ENCODE peak calls at places on chromosomes 12 and 14, in seven cellular contexts. C is psoas muscle; I is NB4; F is astrocyte; D is sigmoid colon; V is fibroblast of lung; R is CD8-positive, alpha-beta T cell. W is an unnamed sample.

GRCh38 chr14:26601856-26602255 is 4.0 kb upstream of the NOVA1 start:
- DNase-seq in I (no peak), C (no peak), F (no peak), R (no peak), V (no peak), D (no peak), W (no peak)

GRCh38 chr12:31204995-31205582 is 120.9 kb downstream of the SINHCAF start:
- DNase-seq in V (peak), I (no peak), F (peak), R (no peak), C (no peak), D (no peak), W (no peak)

GRCh38 chr14:24367506-24368214 is at the start of gene NFATC4:
- DNase-seq in V (peak), I (peak), R (no peak), C (peak), F (peak), D (peak), W (peak)

GRCh38 chr12:22738945-22739344 is 114.0 kb downstream of the ETNK1 start:
- DNase-seq in F (peak), D (no peak), R (no peak), C (no peak), I (no peak), V (peak), W (no peak)

GRCh38 chr12:67475725-67476124 is 172.8 kb upstream of the DYRK2 start:
- DNase-seq in I (no peak), D (no peak), F (no peak), V (no peak), R (no peak), C (no peak), W (no peak)

GRCh38 chr12:2813573-2814185 is 1.2 kb downstream of the ITFG2 start:
- DNase-seq in D (no peak), F (peak), R (no peak), I (peak), V (peak), C (no peak), W (no peak)

GRCh38 chr14:61406670-61407069 is 85.3 kb downstream of the PRKCH start:
- DNase-seq in C (no peak), R (no peak), V (no peak), F (no peak), I (no peak), D (no peak), W (no peak)

GRCh38 chr12:122743895-122744525 is 8.6 kb upstream of the DENR start:
- DNase-seq in R (no peak), F (no peak), V (no peak), I (no peak), D (no peak), C (no peak), W (no peak)

GRCh38 chr14:103746706-103747105 is 31.1 kb downstream of the ZFYVE21 start:
- DNase-seq in R (no peak), I (no peak), F (peak), V (peak), C (no peak), D (peak), W (no peak)

GRCh38 chr14:99424306-99424877 is 56.3 kb downstream of the SETD3 start:
- DNase-seq in F (no peak), R (no peak), C (no peak), D (no peak), I (no peak), V (no peak), W (no peak)

GRCh38 chr12:53431187-53431586 is 7.5 kb downstream of the AMHR2 start:
- DNase-seq in D (peak), F (no peak), I (no peak), C (no peak), R (no peak), V (peak), W (no peak)

DNA sequence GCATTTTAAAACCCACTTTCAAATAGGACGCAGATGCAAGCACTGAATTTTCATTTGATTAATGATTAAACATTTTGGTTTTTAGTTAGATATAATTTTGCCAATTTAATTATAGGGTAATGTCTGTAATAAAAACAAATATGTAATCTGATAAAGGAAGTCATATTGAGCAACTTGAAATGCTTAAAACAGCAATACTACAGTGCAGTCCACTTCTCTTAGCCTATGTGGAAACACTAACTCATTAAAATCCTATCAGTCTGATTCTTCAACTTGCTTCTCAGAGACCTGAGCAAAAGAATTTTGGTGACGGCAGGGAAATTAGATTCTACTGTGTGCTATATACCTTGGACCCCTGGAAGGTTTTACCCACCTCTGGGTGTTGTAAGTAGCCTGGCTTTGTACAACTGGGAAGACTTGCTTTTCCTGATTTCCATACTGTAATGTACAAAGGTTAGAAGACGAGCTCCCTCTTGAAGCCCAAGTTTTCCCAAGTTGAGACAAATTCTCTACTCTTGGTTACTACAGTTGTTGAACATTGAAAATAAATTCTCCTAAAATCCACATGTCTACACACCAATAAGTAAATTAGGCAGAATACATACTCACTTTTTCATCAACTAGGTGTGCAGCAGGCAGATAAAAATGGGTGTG is 4.2 kb downstream of the TRHDE start:
- DNase-seq in V (peak), D (no peak), I (no peak), F (no peak), R (no peak), C (no peak), W (no peak)
- H3K4me3 ChIP-seq in V (peak), D (no peak), I (no peak), F (peak), R (no peak), C (peak), W (no peak)

GRCh38 chr14:77024171-77024627 is 4.3 kb downstream of the IRF2BPL start:
- DNase-seq in D (peak), V (peak), I (no peak), R (peak), F (peak), C (no peak), W (peak)

GRCh38 chr14:77022219-77022852 is 6.2 kb downstream of the IRF2BPL start:
- DNase-seq in F (no peak), R (no peak), I (no peak), D (no peak), C (no peak), V (no peak), W (no peak)

GRCh38 chr14:77026166-77026929 is 2.2 kb downstream of the IRF2BPL start:
- DNase-seq in C (peak), I (no peak), F (peak), R (no peak), V (peak), D (peak), W (peak)

GRCh38 chr14:77025744-77026165 is 2.8 kb downstream of the IRF2BPL start:
- DNase-seq in I (no peak), D (no peak), R (no peak), V (no peak), C (no peak), F (no peak), W (no peak)

GRCh38 chr14:77023001-77023996 is 5.2 kb downstream of the IRF2BPL start:
- DNase-seq in F (peak), D (peak), I (no peak), C (no peak), V (peak), R (no peak), W (peak)
- TF ChIP-seq CTCF in F (no peak), D (peak), I (no peak), C (no peak), V (peak), R (no peak), W (no peak)

DNA sequence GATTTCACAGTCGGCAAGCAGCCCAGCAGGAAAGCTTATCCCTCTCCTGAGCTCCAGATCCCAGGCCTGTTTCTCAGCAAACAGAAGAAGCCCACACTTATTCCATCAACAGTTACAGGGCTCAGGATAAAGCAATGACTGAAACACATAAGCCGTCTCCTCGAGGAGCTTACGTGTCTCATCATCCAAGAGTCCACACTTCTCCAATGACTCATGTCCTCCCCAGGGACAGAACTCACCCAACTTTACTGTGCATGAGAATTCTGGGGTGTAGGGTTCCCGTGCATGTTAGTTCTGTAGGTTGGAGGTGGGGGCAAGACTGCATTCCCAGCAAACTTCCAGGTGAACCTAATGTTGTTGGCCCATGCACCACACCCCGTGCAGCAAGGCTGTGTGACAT is 31.1 kb downstream of the GSC start:
- DNase-seq in C (no peak), V (no peak), F (no peak), I (peak), D (no peak), R (no peak), W (no peak)
- H3K4me3 ChIP-seq in C (no peak), V (no peak), F (no peak), I (no peak), D (no peak), R (no peak), W (no peak)

DNA sequence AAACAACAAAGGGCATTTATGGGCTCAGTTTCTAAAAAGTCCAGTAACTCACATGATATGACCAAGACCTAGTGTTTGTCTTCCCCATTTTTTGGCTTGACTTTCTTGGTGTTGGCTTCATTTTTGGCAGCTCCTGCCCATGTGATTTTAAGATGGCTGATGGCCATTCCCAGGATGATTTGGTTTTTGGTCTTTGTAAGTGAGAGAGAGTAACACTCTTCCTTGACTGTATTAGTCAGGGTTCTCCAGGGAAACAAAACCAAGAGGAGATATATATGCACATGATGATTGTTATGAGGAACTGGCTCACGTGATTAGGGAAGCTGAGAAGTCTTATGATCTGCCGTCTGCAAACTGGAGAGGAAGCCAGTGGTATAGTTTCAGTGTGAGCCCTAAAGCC is 146.5 kb downstream of the NRXN3 start:
- DNase-seq in V (no peak), D (no peak), I (no peak), C (no peak), F (no peak), R (no peak), W (no peak)
- TF ChIP-seq CTCF in V (no peak), D (no peak), I (no peak), C (no peak), F (no peak), R (no peak), W (no peak)

GRCh38 chr12:131894981-131895639 is 688 bp downstream of the ULK1 start:
- DNase-seq in I (peak), F (no peak), R (peak), C (peak), D (peak), V (no peak), W (peak)
- H3K4me3 ChIP-seq in I (peak), F (peak), R (peak), C (peak), D (peak), V (peak), W (peak)

GRCh38 chr12:4580165-4580773 is 18.3 kb downstream of the DYRK4 start:
- DNase-seq in I (no peak), R (no peak), D (no peak), V (no peak), C (no peak), F (no peak), W (no peak)

GRCh38 chr12:4584896-4585295 is 22.9 kb downstream of the DYRK4 start:
- DNase-seq in D (no peak), C (no peak), V (no peak), I (no peak), F (no peak), R (no peak), W (no peak)

GRCh38 chr12:4584281-4584680 is 22.3 kb downstream of the DYRK4 start:
- DNase-seq in F (no peak), R (no peak), I (no peak), D (no peak), V (no peak), C (no peak), W (no peak)

GRCh38 chr12:4579305-4580097 is 17.5 kb downstream of the DYRK4 start:
- DNase-seq in I (peak), R (no peak), F (no peak), D (no peak), C (no peak), V (no peak), W (peak)
- TF ChIP-seq CTCF in I (no peak), R (no peak), F (peak), D (no peak), C (no peak), V (peak), W (no peak)

DNA sequence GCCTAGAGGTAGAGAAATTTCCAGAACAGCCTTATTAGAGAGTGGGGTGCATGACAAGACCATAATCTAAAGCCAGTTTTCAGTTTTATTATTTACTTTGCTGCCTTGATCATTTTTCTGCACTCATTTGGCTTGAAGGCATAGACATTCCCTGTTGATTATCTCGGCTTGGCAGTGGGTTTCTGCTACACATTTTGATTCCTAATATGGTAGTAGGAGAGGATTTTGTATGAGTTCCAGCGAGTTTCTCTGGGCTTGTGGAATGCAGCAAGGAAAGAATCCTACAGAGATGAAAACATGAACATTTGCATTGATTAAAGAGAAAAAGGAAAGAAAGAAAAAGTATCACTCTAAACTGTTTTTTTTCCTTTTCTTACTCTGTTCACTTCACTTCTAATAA is 281.2 kb downstream of the PAWR start:
- DNase-seq in C (no peak), I (no peak), R (no peak), D (no peak), F (peak), V (peak), W (no peak)
- H3K4me3 ChIP-seq in C (no peak), I (no peak), R (no peak), D (no peak), F (no peak), V (no peak), W (no peak)

W was measured in mucosa of descending colon.